ENCODE peak calls at places on chromosomes 13 and 19, in five cellular contexts. L is suprapubic skin, X is stomach, A is K562, N is tibial nerve. M is an unnamed sample.

GRCh38 chr19:12478234-12478941 is 6.2 kb downstream of the ZNF709 start:
- DNase-seq in L (no peak), X (no peak), A (no peak), N (no peak), M (peak; percentile 42)

GRCh38 chr13:88014527-88014926 is 343.4 kb downstream of the SLITRK5 start:
- DNase-seq in L (no peak), A (no peak), X (no peak), N (no peak), M (no peak)

GRCh38 chr13:32362574-32362973 is 47.3 kb downstream of the BRCA2 start:
- DNase-seq in X (no peak), A (no peak), N (no peak), L (no peak), M (no peak)

GRCh38 chr19:24101459-24102122 is 14.6 kb downstream of the ZNF254 start:
- DNase-seq in L (no peak), A (no peak), X (no peak), N (no peak), M (no peak)

GRCh38 chr13:22210134-22210930 is 539.5 kb downstream of the FGF9 start:
- DNase-seq in L (no peak), A (no peak), N (no peak), X (no peak), M (no peak)

GRCh38 chr19:24073807-24074206 is 13.2 kb upstream of the ZNF254 start:
- DNase-seq in L (no peak), N (no peak), X (peak; percentile 31), A (no peak), M (peak; percentile 16)

GRCh38 chr19:5204212-5204611 is 136.4 kb downstream of the PTPRS start:
- DNase-seq in L (no peak), N (no peak), A (no peak), X (no peak), M (no peak)

GRCh38 chr19:38228005-38228377 is 4.0 kb upstream of the DPF1 start:
- DNase-seq in A (no peak), N (no peak), L (no peak), X (no peak), M (no peak)

GRCh38 chr19:53463263-53463662 is 4.3 kb upstream of the ZNF813 start:
- DNase-seq in N (no peak), A (peak; percentile 19), X (no peak), L (peak; percentile 54), M (peak; percentile 15)

GRCh38 chr19:50972795-50973376 is 3.5 kb upstream of the KLK6 start:
- DNase-seq in N (no peak), L (no peak), X (no peak), A (no peak), M (no peak)

GRCh38 chr19:53945441-53945840 is 17.3 kb upstream of the CACNG8 start:
- DNase-seq in A (peak; percentile 14), X (no peak), L (no peak), N (no peak), M (no peak)

GRCh38 chr19:38912600-38913514 is 871 bp upstream of the CCER2 start:
- DNase-seq in X (no peak), A (no peak), N (no peak), L (no peak), M (no peak)

GRCh38 chr19:29467824-29468401 is 57.9 kb upstream of the VSTM2B start:
- DNase-seq in X (no peak), A (peak; percentile 54), N (no peak), L (no peak), M (no peak)

GRCh38 chr13:102045713-102046112 is 356.1 kb downstream of the FGF14 start:
- DNase-seq in N (no peak), L (no peak), X (no peak), A (no peak), M (no peak)

GRCh38 chr19:6064016-6064702 is 46.1 kb downstream of the RFX2 start:
- DNase-seq in A (no peak), X (no peak), L (peak; percentile 70), N (no peak), M (peak; percentile 15)

GRCh38 chr19:5036733-5037681 is 68.1 kb downstream of the KDM4B start:
- DNase-seq in A (no peak), X (no peak), L (no peak), N (peak; percentile 27), M (no peak)

DNA sequence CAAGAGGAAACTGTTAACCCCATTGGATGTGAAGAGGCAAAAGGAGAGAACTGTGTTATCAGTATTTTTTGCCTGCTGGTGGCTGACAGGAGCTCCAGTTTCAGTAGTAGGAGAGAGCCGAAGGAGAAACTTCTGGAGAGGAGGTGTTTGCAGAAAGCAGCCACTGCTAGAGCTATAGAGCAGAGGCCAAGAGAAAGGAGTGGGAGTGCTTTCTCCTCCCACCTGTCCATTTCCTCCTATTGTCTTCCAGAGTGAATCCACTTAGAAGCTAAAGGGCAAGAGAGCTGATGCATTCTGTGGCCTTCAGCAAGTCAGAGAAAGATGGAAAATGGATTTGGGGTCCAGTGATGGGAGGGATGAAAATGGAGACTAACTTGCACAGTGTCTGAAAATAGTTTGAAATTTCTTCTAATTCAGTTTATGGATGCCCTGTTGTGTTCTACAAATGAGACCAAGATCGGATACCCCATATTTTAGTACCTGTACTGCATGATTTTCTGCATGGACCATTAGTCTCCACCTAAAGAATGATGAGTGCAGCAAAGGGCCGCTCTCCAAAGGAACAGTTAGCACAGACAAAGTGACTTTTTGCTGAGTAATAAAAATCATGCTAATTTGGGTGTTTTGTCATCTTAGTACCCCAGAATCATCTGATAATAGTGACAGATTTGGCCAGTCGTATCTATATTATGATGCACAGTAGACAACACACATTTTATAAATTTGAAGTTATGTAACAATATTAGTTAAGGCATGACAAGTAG is 10.7 kb downstream of the HS6ST3 start:
- DNase-seq in A (no peak), L (no peak), N (no peak), X (no peak), M (no peak)
- TF ChIP-seq POLR2A in A (no peak), L (no peak), N (no peak), X (no peak), M (no peak)

DNA sequence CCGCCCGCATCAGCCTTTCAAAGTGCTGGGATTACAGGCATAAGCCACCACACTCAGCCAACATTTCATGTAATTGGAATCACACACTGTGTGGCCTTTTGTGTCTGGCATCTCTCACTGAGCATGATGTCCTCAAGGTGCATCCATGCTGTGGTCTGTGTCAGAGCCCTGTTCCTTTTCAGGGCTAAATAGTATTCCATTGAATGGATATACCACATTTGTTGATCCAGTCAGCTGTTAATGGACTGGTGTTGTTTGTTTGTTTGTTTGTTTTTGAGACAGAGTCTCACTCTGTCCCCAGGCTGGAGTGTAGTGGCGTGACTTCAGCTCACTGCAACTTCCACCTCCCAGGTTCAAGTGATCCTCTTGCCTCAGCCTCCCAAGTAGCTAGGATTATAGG is 17.9 kb downstream of the ATCAY start:
- DNase-seq in L (no peak), N (no peak), X (no peak), A (no peak), M (no peak)
- H3K27me3 ChIP-seq in L (peaks cover 12% of the 10 kb centered on the region), N (no peaks in the 10 kb centered on the region), X (no peaks in the 10 kb centered on the region), A (peaks cover 8% of the 10 kb centered on the region), M (no peaks in the 10 kb centered on the region)

GRCh38 chr19:43594081-43594697 is 1.7 kb downstream of the IRGQ start:
- DNase-seq in A (no peak), X (no peak), L (no peak), N (no peak), M (no peak)

GRCh38 chr19:43595605-43595998 is 332 bp downstream of the IRGQ start:
- DNase-seq in N (no peak), A (no peak), X (no peak), L (no peak), M (peak; percentile 28)

GRCh38 chr19:43596842-43597461 is 557 bp downstream of the ZNF576 start:
- DNase-seq in A (no peak), X (no peak), L (no peak), N (no peak), M (no peak)

GRCh38 chr19:43594710-43595604 is 977 bp downstream of the IRGQ start:
- DNase-seq in X (peak; percentile 56), L (peak; percentile 78), N (no peak), A (peak; percentile 79), M (peak; percentile 62)

DNA sequence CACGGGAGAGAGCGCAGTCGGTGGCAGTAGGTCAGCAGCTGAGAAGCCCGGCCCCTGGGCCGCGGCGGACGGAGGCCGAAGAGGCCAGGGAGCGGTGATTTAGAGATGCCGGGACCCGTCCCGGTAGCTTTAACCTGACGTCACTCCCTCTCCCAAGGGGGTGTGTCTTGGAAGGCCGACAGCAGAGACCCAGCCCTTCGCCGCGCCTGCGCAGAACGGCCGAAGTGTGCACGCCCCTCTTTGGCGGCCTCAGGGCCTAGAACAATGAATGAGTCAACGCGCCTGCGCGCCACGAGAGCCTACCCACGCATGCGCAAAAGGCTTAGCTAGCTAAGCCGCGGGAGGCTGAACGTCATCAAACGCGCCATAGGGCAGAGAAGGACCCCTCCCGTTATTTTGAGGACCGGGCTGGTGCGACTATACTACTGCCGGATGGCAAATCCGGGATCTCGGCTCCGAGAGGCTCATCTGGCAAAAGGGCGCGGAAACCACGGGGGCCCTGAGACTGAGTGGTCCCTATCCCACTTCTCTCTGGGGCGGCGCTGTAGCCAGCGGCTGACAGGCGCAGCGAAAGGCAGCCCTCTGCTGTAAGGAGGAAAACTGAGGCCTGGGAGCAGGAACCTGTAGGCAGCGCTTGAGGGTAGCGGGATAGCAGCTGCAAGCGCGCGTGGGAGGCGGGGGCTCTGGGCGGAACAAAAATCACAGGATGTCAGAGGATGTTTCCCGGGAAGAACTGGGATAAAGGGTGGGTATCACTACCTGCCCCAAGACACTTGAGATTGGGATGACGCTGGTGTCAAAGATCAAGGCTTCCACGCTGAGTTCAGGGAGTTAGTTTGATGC is at the start of the genes IRGQ and ZNF576:
- DNase-seq in N (peak; percentile 99), A (peak; percentile 100), L (peak; percentile 100), X (peak; percentile 100), M (peak; percentile 100)
- TF ChIP-seq EP300 in N (peak; percentile 95), A (no peak), L (no peak), X (no peak), M (no peak)

GRCh38 chr19:480016-480855 is 16.1 kb upstream of the MADCAM1 start:
- DNase-seq in X (peak; percentile 85), A (peak; percentile 79), L (peak; percentile 88), N (peak; percentile 86), M (peak; percentile 77)

GRCh38 chr19:485122-485521 is 11.2 kb upstream of the MADCAM1 start:
- DNase-seq in N (no peak), A (no peak), X (no peak), L (no peak), M (no peak)

GRCh38 chr19:484494-484893 is 11.8 kb upstream of the MADCAM1 start:
- DNase-seq in N (no peak), X (no peak), L (no peak), A (no peak), M (no peak)

GRCh38 chr19:483332-484072 is 12.8 kb upstream of the MADCAM1 start:
- DNase-seq in A (no peak), X (no peak), N (no peak), L (no peak), M (no peak)

DNA sequence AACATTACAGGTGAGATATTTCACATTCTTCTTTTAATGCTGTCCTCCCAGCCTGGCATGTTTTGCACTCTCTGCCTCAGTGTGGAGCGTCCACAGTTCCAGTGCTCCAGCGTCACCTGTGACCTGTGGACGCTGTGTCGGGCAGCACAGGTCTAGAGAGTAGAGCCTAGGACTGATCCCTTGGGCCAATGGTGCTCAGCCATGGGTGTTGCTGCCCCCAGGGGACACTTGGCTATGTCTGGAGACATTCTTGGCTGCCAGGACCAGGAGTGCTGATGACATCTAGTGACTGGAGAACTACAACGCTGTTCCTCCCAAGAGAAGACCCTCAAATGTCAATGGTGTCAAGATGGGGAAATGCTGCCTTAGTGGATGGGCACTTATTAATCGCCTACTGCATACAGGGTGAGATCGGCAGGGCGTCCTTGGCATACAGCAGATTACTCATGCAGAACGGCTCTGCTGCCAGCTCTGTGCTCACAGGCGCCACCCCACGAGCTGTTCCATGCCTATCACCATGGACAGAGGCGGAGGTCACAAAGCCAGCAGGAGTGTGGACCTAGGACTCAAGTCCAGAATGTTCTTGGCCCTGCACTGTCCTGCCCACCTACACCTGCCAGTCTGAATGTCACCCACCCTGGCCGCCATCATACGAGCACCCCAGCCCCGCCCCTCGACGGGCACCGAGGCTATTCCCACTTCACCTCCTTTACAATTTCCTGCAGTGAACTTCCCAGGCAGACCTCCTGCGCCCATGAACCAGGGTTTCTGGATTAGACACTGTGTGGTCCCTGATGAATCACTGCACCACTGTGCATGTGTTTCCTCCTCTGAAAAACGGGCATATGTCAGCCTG is 13.9 kb upstream of the MADCAM1 start:
- DNase-seq in N (no peak), A (peak; percentile 6), L (no peak), X (no peak), M (no peak)
- TF ChIP-seq POLR2A in N (no peak), A (no peak), L (no peak), X (no peak), M (no peak)

M was measured in transverse colon.